ENCODE peak calls at places on chromosomes 11 and 22, in five cellular contexts. R, F, I, L and O are unnamed samples.

GRCh38 chr11:29173660-29174062 is 843.2 kb downstream of the KCNA4 start:
- DNase-seq in L (peak), F (no peak), I (no peak), R (no peak), O (no peak)

GRCh38 chr11:39810358-39810757 is 1649.1 kb downstream of the LRRC4C start:
- DNase-seq in R (no peak), F (no peak), L (no peak), I (no peak), O (no peak)

GRCh38 chr11:34204396-34205279 is 99.2 kb downstream of the NAT10 start:
- DNase-seq in F (no peak), R (no peak), L (no peak), I (no peak), O (no peak)

GRCh38 chr11:71153005-71153395 is 99.4 kb downstream of the SHANK2 start:
- DNase-seq in F (peak), L (no peak), R (no peak), I (no peak), O (no peak)

GRCh38 chr11:128367573-128367972 is 219.8 kb downstream of the ETS1 start:
- DNase-seq in I (no peak), F (no peak), L (no peak), R (peak), O (no peak)

GRCh38 chr11:61679301-61679700 is 890 bp upstream of the DAGLA start:
- DNase-seq in I (no peak), F (no peak), R (no peak), L (no peak), O (no peak)

GRCh38 chr11:87437844-87438223 is 400.1 kb downstream of the TMEM135 start:
- DNase-seq in R (no peak), F (no peak), L (peak), I (no peak), O (no peak)

GRCh38 chr11:15911377-15912044 is 444.8 kb downstream of the SOX6 start:
- DNase-seq in R (no peak), I (no peak), F (peak), L (peak), O (no peak)

GRCh38 chr22:26172389-26172990 is 3.2 kb downstream of the SEZ6L start:
- DNase-seq in R (peak), I (no peak), F (peak), L (peak), O (peak)

GRCh38 chr22:20847318-20847822 is 11.2 kb downstream of the PI4KA start:
- DNase-seq in R (no peak), I (no peak), L (no peak), F (no peak), O (no peak)

GRCh38 chr11:109424893-109425292 is 2.9 kb downstream of the C11orf87 start:
- DNase-seq in I (no peak), L (no peak), F (peak), R (peak), O (peak)

GRCh38 chr11:109423114-109423859 is 1.3 kb downstream of the C11orf87 start:
- DNase-seq in L (peak), F (no peak), R (no peak), I (peak), O (peak)

GRCh38 chr11:109421981-109422590 is at the start of gene C11orf87:
- DNase-seq in I (peak), F (no peak), R (no peak), L (no peak), O (peak)

GRCh38 chr11:109423860-109424190 is 1.8 kb downstream of the C11orf87 start:
- DNase-seq in I (peak), L (no peak), R (no peak), F (no peak), O (no peak)

GRCh38 chr11:109422755-109423113 is 744 bp downstream of the C11orf87 start:
- DNase-seq in R (no peak), F (no peak), I (peak), L (peak), O (no peak)
- TF ChIP-seq CTCF in R (no peak), F (no peak), I (no peak), L (no peak), O (no peak)

GRCh38 chr11:63639195-63639832 is 25.1 kb upstream of the PLAAT3 start:
- DNase-seq in R (no peak), I (no peak), F (no peak), L (peak), O (no peak)
- TF ChIP-seq CTCF in R (no peak), I (peak), F (peak), L (peak), O (peak)

DNA sequence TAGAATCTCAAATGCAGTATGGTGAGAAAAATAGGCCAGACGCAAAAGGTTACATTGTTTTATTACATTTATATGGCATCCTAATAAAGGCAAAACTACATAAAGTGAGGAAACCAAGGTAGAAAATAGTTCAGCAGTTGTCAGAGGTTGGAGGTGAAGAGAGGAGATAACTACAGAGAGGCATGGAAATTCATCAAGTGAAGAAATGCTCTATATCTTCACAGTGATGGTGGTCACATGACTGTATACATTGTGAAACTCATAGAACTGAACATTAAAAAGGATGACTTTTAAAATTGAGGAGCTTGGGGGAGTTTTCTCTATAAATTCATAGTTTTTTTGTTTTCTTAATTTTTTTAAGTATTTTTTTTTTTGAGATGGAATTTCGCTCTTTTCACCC is 14.4 kb downstream of the LGR4 start:
- DNase-seq in L (no peak), R (no peak), F (no peak), I (no peak), O (no peak)
- TF ChIP-seq CTCF in L (no peak), R (no peak), F (no peak), I (no peak), O (no peak)

GRCh38 chr11:6418958-6419611 is at the start of gene APBB1:
- DNase-seq in F (peak), I (peak), R (peak), L (peak), O (peak)
- TF ChIP-seq CTCF in F (peak), I (no peak), R (no peak), L (no peak), O (peak)

GRCh38 chr22:41301085-41302015 is at the start of gene ZC3H7B:
- DNase-seq in I (peak), L (peak), R (peak), F (peak), O (peak)
- TF ChIP-seq CTCF in I (peak), L (peak), R (peak), F (peak), O (peak)

DNA sequence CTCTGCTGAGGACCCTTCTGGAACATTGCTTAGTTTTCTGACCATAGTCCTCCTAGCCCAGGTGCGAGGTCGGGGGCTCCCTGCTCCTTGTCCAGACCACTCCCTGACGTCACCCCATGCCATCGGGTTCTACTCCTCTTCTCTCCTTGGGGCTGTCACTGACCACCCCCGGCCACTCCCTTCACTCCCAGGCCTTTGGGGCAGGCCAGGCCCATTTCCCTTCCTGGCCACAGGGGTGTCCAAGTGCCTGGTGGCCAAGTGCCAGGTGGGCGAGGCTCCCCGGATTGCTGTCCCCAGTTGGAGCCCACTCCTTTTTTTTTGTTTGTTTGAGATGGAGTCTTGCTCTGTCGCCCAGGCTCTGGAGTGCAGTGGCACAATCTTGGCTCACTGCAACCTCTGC is 19.5 kb downstream of the MRGPRD start:
- DNase-seq in R (no peak), F (no peak), L (no peak), I (no peak), O (no peak)
- TF ChIP-seq CTCF in R (no peak), F (no peak), L (no peak), I (no peak), O (no peak)